ENCODE peak calls at places on chromosomes 7 and 10, in nine cellular contexts. Y is neural crest cell; C is T-helper 9 cell; R is stimulated activated CD8-positive, alpha-beta memory T cell treated with anti-CD3 and anti-CD28 coated beads, Interleukin-4, amount 100 ng/mL, for 4 hours; J is activated T-cell treated with anti-CD3 and anti-CD28 coated beads for 24 hours; P is activated gamma-delta T cell treated with Interleukin-2 at 50 U/mL for 16 hours; K is HCEC 1CT; F is neuronal stem cell; E is activated CD4-positive, CD25-positive, alpha-beta regulatory T cell. X is an unnamed sample.

GRCh38 chr7:17234398-17235021 is 63.9 kb upstream of the AHR start:
- DNase-seq in Y (no peak), K (peak), C (peak), J (peak), E (peak), R (peak), P (peak), F (no peak), X (no peak)

GRCh38 chr10:88474884-88475844 is 108.0 kb downstream of the RNLS start:
- DNase-seq in C (no peak), P (no peak), R (no peak), E (no peak), Y (no peak), J (no peak), K (no peak), F (no peak), X (no peak)

GRCh38 chr7:137717811-137718271 is 128.9 kb downstream of the DGKI start:
- DNase-seq in F (peak), E (no peak), K (no peak), R (no peak), J (no peak), P (no peak), Y (no peak), C (no peak), X (no peak)

GRCh38 chr10:129101232-129101980 is 365.6 kb upstream of the MGMT start:
- DNase-seq in E (no peak), Y (no peak), C (no peak), F (no peak), K (no peak), R (no peak), J (no peak), P (no peak), X (no peak)

GRCh38 chr7:130400120-130400572 is 19.9 kb downstream of the CPA1 start:
- DNase-seq in R (no peak), E (no peak), J (no peak), Y (no peak), C (no peak), P (no peak), F (no peak), K (no peak), X (no peak)

GRCh38 chr10:75352650-75353049 is 48.9 kb downstream of the ZNF503 start:
- DNase-seq in C (no peak), E (no peak), J (no peak), P (no peak), Y (no peak), K (no peak), F (no peak), R (no peak), X (no peak)

GRCh38 chr10:27558612-27559020 is 54.5 kb downstream of the RAB18 start:
- DNase-seq in C (peak), P (peak), E (no peak), K (peak), F (peak), Y (peak), R (no peak), J (peak), X (peak)

GRCh38 chr7:20359397-20359963 is 28.8 kb downstream of the ITGB8 start:
- DNase-seq in J (no peak), P (no peak), Y (no peak), E (no peak), R (no peak), C (no peak), F (no peak), K (no peak), X (no peak)

GRCh38 chr7:108248418-108248817 is 118.3 kb upstream of the LAMB4 start:
- DNase-seq in P (no peak), R (no peak), J (no peak), E (no peak), F (no peak), Y (no peak), C (no peak), K (no peak), X (no peak)

GRCh38 chr10:79239275-79239779 is 107.9 kb upstream of the PPIF start:
- DNase-seq in P (no peak), R (no peak), K (peak), F (peak), E (no peak), Y (peak), C (no peak), J (no peak), X (peak)

GRCh38 chr10:44362866-44363711 is 21.8 kb downstream of the CXCL12 start:
- DNase-seq in R (no peak), J (no peak), Y (no peak), F (no peak), C (no peak), K (no peak), E (no peak), P (no peak), X (no peak)

GRCh38 chr7:156101355-156101754 is 289.1 kb upstream of the SHH start:
- DNase-seq in Y (no peak), F (no peak), C (no peak), J (no peak), P (no peak), K (no peak), R (no peak), E (no peak), X (no peak)

GRCh38 chr7:124318716-124319115 is 285.8 kb upstream of the TMEM229A start:
- DNase-seq in J (no peak), Y (no peak), R (no peak), P (no peak), K (peak), F (no peak), E (no peak), C (no peak), X (no peak)

GRCh38 chr7:130127404-130128395 is 57.4 kb downstream of the KLHDC10 start:
- DNase-seq in R (no peak), C (no peak), E (no peak), P (no peak), K (no peak), Y (no peak), F (no peak), J (no peak), X (no peak)

GRCh38 chr10:79181680-79182079 is 112.9 kb downstream of the ZMIZ1 start:
- DNase-seq in R (no peak), F (no peak), J (no peak), C (no peak), K (no peak), E (no peak), Y (no peak), P (no peak), X (no peak)

GRCh38 chr7:155603858-155604503 is 40.5 kb upstream of the RBM33 start:
- DNase-seq in E (no peak), P (no peak), F (no peak), C (no peak), J (no peak), K (no peak), R (no peak), Y (no peak), X (no peak)

GRCh38 chr7:19709249-19709578 is 377 bp upstream of the POLR1F start:
- DNase-seq in K (no peak), E (no peak), J (no peak), F (no peak), C (no peak), P (no peak), R (no peak), Y (no peak), X (no peak)

GRCh38 chr10:44724415-44725174 is 186.5 kb upstream of the TMEM72 start:
- DNase-seq in C (no peak), R (no peak), E (no peak), J (no peak), K (peak), Y (no peak), P (no peak), F (no peak), X (no peak)

GRCh38 chr10:100759331-100759730 is 13.9 kb downstream of the PAX2 start:
- DNase-seq in P (no peak), Y (no peak), R (no peak), F (no peak), C (no peak), K (no peak), J (no peak), E (no peak), X (no peak)

GRCh38 chr7:51187941-51188340 is 128.7 kb downstream of the COBL start:
- DNase-seq in P (no peak), E (no peak), K (no peak), F (peak), R (no peak), J (no peak), Y (peak), C (no peak), X (peak)